ENCODE peak calls at places on chromosomes 4 and X, in four cellular contexts. One of them, this sample, is unnamed.

GRCh38 chr4:54473077-54473545 is 184.6 kb upstream of the KIT start:
- DNase-seq in posterior vena cava: no peak
- DNase-seq in HT-29: no peak
- DNase-seq in PC-9: no peak
- DNase-seq in this sample: no peak

GRCh38 chrX:134715930-134716619 is 57.8 kb upstream of the PLAC1 start:
- DNase-seq in posterior vena cava: no peak
- DNase-seq in HT-29: no peak
- DNase-seq in PC-9: no peak
- DNase-seq in this sample: no peak

GRCh38 chr4:118849867-118850812 is 14.2 kb upstream of the SEC24D start:
- DNase-seq in posterior vena cava: no peak
- DNase-seq in HT-29: peak
- DNase-seq in PC-9: peak
- DNase-seq in this sample: peak

GRCh38 chrX:44306336-44306735 is 37.1 kb downstream of the EFHC2 start:
- DNase-seq in posterior vena cava: no peak
- DNase-seq in HT-29: peak
- DNase-seq in PC-9: peak
- DNase-seq in this sample: no peak

GRCh38 chr4:154686838-154687237 is 57.0 kb upstream of the LRAT start:
- DNase-seq in posterior vena cava: no peak
- DNase-seq in HT-29: no peak
- DNase-seq in PC-9: no peak
- DNase-seq in this sample: no peak

GRCh38 chrX:34467437-34467836 is 189.6 kb downstream of the TMEM47 start:
- DNase-seq in posterior vena cava: no peak
- DNase-seq in HT-29: no peak
- DNase-seq in PC-9: no peak
- DNase-seq in this sample: no peak

GRCh38 chrX:43860646-43861370 is 21.4 kb downstream of the MAOB start:
- DNase-seq in posterior vena cava: no peak
- DNase-seq in HT-29: peak
- DNase-seq in PC-9: peak
- DNase-seq in this sample: no peak

GRCh38 chrX:65667503-65668355 is at the start of gene MSN:
- DNase-seq in posterior vena cava: peak
- DNase-seq in HT-29: peak
- DNase-seq in PC-9: peak
- DNase-seq in this sample: peak

GRCh38 chr4:2285665-2286381 is 23.9 kb upstream of the MXD4 start:
- DNase-seq in posterior vena cava: peak
- DNase-seq in HT-29: no peak
- DNase-seq in PC-9: no peak
- DNase-seq in this sample: no peak

GRCh38 chr4:183266386-183266785 is 53.7 kb downstream of the CLDN22 start:
- DNase-seq in posterior vena cava: no peak
- DNase-seq in HT-29: no peak
- DNase-seq in PC-9: no peak
- DNase-seq in this sample: no peak

GRCh38 chr4:110970642-110971041 is 347.8 kb upstream of the PITX2 start:
- DNase-seq in posterior vena cava: no peak
- DNase-seq in HT-29: peak
- DNase-seq in PC-9: peak
- DNase-seq in this sample: peak

GRCh38 chr4:6732441-6733357 is 16.7 kb downstream of the BLOC1S4 start:
- DNase-seq in posterior vena cava: peak
- DNase-seq in HT-29: peak
- DNase-seq in PC-9: peak
- DNase-seq in this sample: peak

GRCh38 chr4:162650166-162650565 is 486.4 kb upstream of the FSTL5 start:
- DNase-seq in posterior vena cava: no peak
- DNase-seq in HT-29: no peak
- DNase-seq in PC-9: no peak
- DNase-seq in this sample: no peak

GRCh38 chrX:132023896-132024386 is 839 bp downstream of the STK26 start:
- DNase-seq in posterior vena cava: no peak
- DNase-seq in HT-29: peak
- DNase-seq in PC-9: no peak
- DNase-seq in this sample: peak

GRCh38 chr4:184280104-184280503 is 62.4 kb upstream of the ENPP6 start:
- DNase-seq in posterior vena cava: no peak
- DNase-seq in HT-29: no peak
- DNase-seq in PC-9: no peak
- DNase-seq in this sample: no peak